ENCODE peak calls at places on chromosomes 1 and 21, in seven cellular contexts. S is HCT116, D is IMR-90, W is A549, U is HepG2, V is GM12878, E is SK-N-SH. R is an unnamed sample.

GRCh38 chr1:225834417-225835329 is 24.7 kb downstream of the EPHX1 start:
- DNase-seq in S (no peak), D (peak), W (no peak), U (no peak), V (no peak), E (no peak), R (no peak)

GRCh38 chr1:113217447-113218208 is 144.6 kb downstream of the LRIG2 start:
- DNase-seq in S (no peak), D (no peak), W (no peak), U (peak), V (no peak), E (peak), R (peak)

GRCh38 chr1:5993553-5994510 is 1.6 kb upstream of the NPHP4 start:
- DNase-seq in S (no peak), D (no peak), W (no peak), U (no peak), V (no peak), E (no peak), R (peak)

GRCh38 chr1:69433073-69433472 is 134.6 kb upstream of the LRRC7 start:
- DNase-seq in S (no peak), D (no peak), W (no peak), U (no peak), V (no peak), E (no peak), R (no peak)

GRCh38 chr1:162111572-162111971 is 42.1 kb downstream of the NOS1AP start:
- DNase-seq in S (no peak), D (no peak), W (no peak), U (no peak), V (no peak), E (no peak), R (no peak)

GRCh38 chr1:234315588-234315987 is 57.7 kb upstream of the COA6 start:
- DNase-seq in S (no peak), D (no peak), W (no peak), U (no peak), V (no peak), E (no peak), R (no peak)

GRCh38 chr1:159817276-159818041 is 9.2 kb upstream of the SLAMF8 start:
- DNase-seq in S (no peak), D (no peak), W (no peak), U (peak), V (no peak), E (no peak), R (no peak)

GRCh38 chr1:225498539-225499135 is 70.8 kb upstream of the LBR start:
- DNase-seq in S (no peak), D (peak), W (no peak), U (no peak), V (no peak), E (no peak), R (no peak)

GRCh38 chr1:160993544-160993943 is 27.4 kb downstream of the F11R start:
- DNase-seq in S (no peak), D (peak), W (peak), U (peak), V (no peak), E (peak), R (peak)

GRCh38 chr1:79874289-79874688 is 867.8 kb upstream of the ADGRL4 start:
- DNase-seq in S (no peak), D (peak), W (no peak), U (no peak), V (no peak), E (no peak), R (no peak)

GRCh38 chr1:240706150-240706904 is 94.4 kb upstream of the GREM2 start:
- DNase-seq in S (no peak), D (peak), W (no peak), U (no peak), V (no peak), E (no peak), R (no peak)

GRCh38 chr1:233244183-233244582 is 51.3 kb downstream of the PCNX2 start:
- DNase-seq in S (peak), D (peak), W (peak), U (peak), V (no peak), E (no peak), R (no peak)

GRCh38 chr1:13628218-13628617 is 44.6 kb downstream of the PDPN start:
- DNase-seq in S (no peak), D (no peak), W (no peak), U (no peak), V (no peak), E (no peak), R (no peak)

GRCh38 chr1:181251001-181251712 is 162.7 kb downstream of the IER5 start:
- DNase-seq in S (peak), D (peak), W (peak), U (no peak), V (no peak), E (no peak), R (no peak)

GRCh38 chr1:174572771-174573170 is 125.0 kb downstream of the GPR52 start:
- DNase-seq in S (no peak), D (no peak), W (no peak), U (no peak), V (no peak), E (no peak), R (no peak)

GRCh38 chr1:210252621-210253041 is 20.0 kb downstream of the SERTAD4 start:
- DNase-seq in S (no peak), D (no peak), W (no peak), U (no peak), V (no peak), E (peak), R (no peak)

GRCh38 chr1:236287757-236288619 is 6.2 kb upstream of the ERO1B start:
- DNase-seq in S (no peak), D (no peak), W (no peak), U (no peak), V (no peak), E (peak), R (peak)

GRCh38 chr1:1273535-1274298 is at the start of gene UBE2J2:
- DNase-seq in S (peak), D (peak), W (peak), U (peak), V (peak), E (peak), R (peak)

GRCh38 chr1:229075217-229075616 is 195.7 kb upstream of the RAB4A start:
- DNase-seq in S (no peak), D (no peak), W (no peak), U (no peak), V (no peak), E (no peak), R (no peak)

GRCh38 chr21:33402011-33402979 is 918 bp upstream of the IFNGR2 start:
- DNase-seq in S (no peak), D (peak), W (peak), U (no peak), V (no peak), E (peak), R (peak)

DNA sequence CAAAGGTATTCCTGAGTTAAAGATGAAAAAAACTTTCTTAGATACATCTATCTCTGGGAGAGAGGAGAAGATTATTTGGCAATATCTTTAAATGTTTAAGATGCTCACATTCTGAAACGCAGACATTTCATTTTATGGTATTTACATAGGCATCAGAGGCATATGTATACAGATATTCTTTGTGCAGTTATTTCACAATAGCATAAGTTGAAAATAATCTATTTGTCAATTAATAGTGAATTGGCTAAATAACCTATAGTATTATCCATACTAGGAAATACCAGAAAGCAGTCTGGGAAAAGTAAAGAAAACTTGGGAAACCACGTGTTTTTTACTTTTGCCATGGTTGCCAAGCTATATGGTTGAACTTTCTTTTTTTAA is 35.9 kb downstream of the GLUL start:
- DNase-seq in S (no peak), D (no peak), W (no peak), U (no peak), V (no peak), E (no peak), R (no peak)
- TF ChIP-seq RAD21 in S (no peak), D (no peak), W (no peak), U (no peak), V (no peak), E (no peak), R (no peak)

GRCh38 chr1:222286039-222286438 is 261.9 kb downstream of the HHIPL2 start:
- DNase-seq in S (no peak), D (no peak), W (no peak), U (no peak), V (no peak), E (no peak), R (no peak)
- TF ChIP-seq RAD21 in S (no peak), D (no peak), W (no peak), U (no peak), V (no peak), E (no peak), R (no peak)

GRCh38 chr1:28716336-28716735 is 20.4 kb upstream of the YTHDF2 start:
- DNase-seq in S (no peak), D (no peak), W (no peak), U (no peak), V (no peak), E (no peak), R (no peak)

GRCh38 chr1:28720376-28720775 is 16.4 kb upstream of the YTHDF2 start:
- DNase-seq in S (no peak), D (no peak), W (no peak), U (no peak), V (no peak), E (no peak), R (no peak)

GRCh38 chr1:28718601-28719331 is 18.0 kb upstream of the YTHDF2 start:
- DNase-seq in S (no peak), D (peak), W (no peak), U (no peak), V (no peak), E (no peak), R (peak)

GRCh38 chr1:28719332-28719619 is 17.5 kb upstream of the YTHDF2 start:
- DNase-seq in S (no peak), D (no peak), W (no peak), U (no peak), V (no peak), E (no peak), R (no peak)

DNA sequence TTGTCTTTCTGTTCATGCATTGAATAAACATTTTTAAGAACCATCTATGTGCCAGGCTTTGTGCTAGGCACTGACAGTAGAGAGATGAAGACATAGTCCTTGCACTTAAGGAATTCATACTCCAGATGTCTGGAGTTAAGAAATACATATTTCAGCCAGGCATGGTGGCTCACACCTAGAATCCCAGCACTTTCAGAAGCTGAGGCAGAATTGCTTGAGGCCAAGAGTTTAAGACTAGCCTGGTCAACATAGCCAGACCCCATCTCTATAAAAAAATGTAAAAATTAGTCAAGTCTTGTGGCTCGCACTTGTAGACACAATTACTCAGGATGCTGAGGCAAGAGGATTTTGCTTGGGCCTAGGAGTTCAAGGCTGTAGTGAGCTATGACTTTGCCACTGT is 18.6 kb upstream of the YTHDF2 start:
- DNase-seq in S (no peak), D (no peak), W (no peak), U (no peak), V (no peak), E (no peak), R (no peak)
- TF ChIP-seq RAD21 in S (no peak), D (no peak), W (no peak), U (no peak), V (no peak), E (no peak), R (no peak)

GRCh38 chr21:42835611-42836401 is 43.5 kb downstream of the WDR4 start:
- DNase-seq in S (no peak), D (no peak), W (no peak), U (no peak), V (no peak), E (no peak), R (no peak)

GRCh38 chr21:42839271-42840231 is 39.8 kb downstream of the WDR4 start:
- DNase-seq in S (no peak), D (no peak), W (no peak), U (no peak), V (no peak), E (peak), R (peak)

GRCh38 chr21:42836767-42837301 is 42.5 kb downstream of the WDR4 start:
- DNase-seq in S (no peak), D (no peak), W (no peak), U (no peak), V (no peak), E (peak), R (peak)

GRCh38 chr21:42836402-42836666 is 43.0 kb downstream of the WDR4 start:
- DNase-seq in S (no peak), D (no peak), W (no peak), U (no peak), V (no peak), E (no peak), R (peak)

GRCh38 chr21:42837421-42838211 is 41.7 kb downstream of the WDR4 start:
- DNase-seq in S (no peak), D (no peak), W (no peak), U (no peak), V (no peak), E (peak), R (peak)
- TF ChIP-seq RAD21 in S (no peak), D (no peak), W (no peak), U (no peak), V (no peak), E (no peak), R (no peak)

R was measured in K562.